ENCODE peak calls at places on chromosomes 12 and 14, in six cellular contexts. One of them, this sample, is unnamed.
A peak's percentile ranks its signal among the peaks of the same experiment; 100 is the strongest.

GRCh38 chr14:103561381-103562134 is 899 bp downstream of the BAG5 start:
- DNase-seq in endodermal cell: peak; percentile 78
- DNase-seq in NCI-H2081: no peak
- DNase-seq in Right ventricle myocardium superior: peak; percentile 39
- DNase-seq in foreskin fibroblast: peak; percentile 37
- DNase-seq in MCF 10A: peak; percentile 31
- DNase-seq in this sample: no peak

GRCh38 chr12:28535216-28535615 is 345.0 kb downstream of the CCDC91 start:
- DNase-seq in endodermal cell: no peak
- DNase-seq in NCI-H2081: no peak
- DNase-seq in Right ventricle myocardium superior: no peak
- DNase-seq in foreskin fibroblast: peak; percentile 59
- DNase-seq in MCF 10A: peak; percentile 31
- DNase-seq in this sample: no peak

GRCh38 chr12:52295663-52296062 is 4.3 kb upstream of the KRT81 start:
- DNase-seq in endodermal cell: peak; percentile 10
- DNase-seq in NCI-H2081: no peak
- DNase-seq in Right ventricle myocardium superior: no peak
- DNase-seq in foreskin fibroblast: no peak
- DNase-seq in MCF 10A: no peak
- DNase-seq in this sample: no peak

GRCh38 chr12:47636908-47637780 is 68.7 kb downstream of the RPAP3 start:
- DNase-seq in endodermal cell: peak; percentile 97
- DNase-seq in NCI-H2081: peak; percentile 14
- DNase-seq in Right ventricle myocardium superior: peak; percentile 59
- DNase-seq in foreskin fibroblast: no peak
- DNase-seq in MCF 10A: peak; percentile 70
- DNase-seq in this sample: peak; percentile 18

GRCh38 chr12:6768385-6769002 is 2.3 kb downstream of the PTMS start:
- DNase-seq in endodermal cell: no peak
- DNase-seq in NCI-H2081: peak; percentile 20
- DNase-seq in Right ventricle myocardium superior: no peak
- DNase-seq in foreskin fibroblast: no peak
- DNase-seq in MCF 10A: peak; percentile 14
- DNase-seq in this sample: no peak

GRCh38 chr14:79011920-79012204 is 841.7 kb downstream of the NRXN3 start:
- DNase-seq in endodermal cell: no peak
- DNase-seq in NCI-H2081: no peak
- DNase-seq in Right ventricle myocardium superior: no peak
- DNase-seq in foreskin fibroblast: no peak
- DNase-seq in MCF 10A: no peak
- DNase-seq in this sample: no peak

GRCh38 chr12:95548539-95549391 is 2.5 kb downstream of the USP44 start:
- DNase-seq in endodermal cell: peak; percentile 92
- DNase-seq in NCI-H2081: peak; percentile 46
- DNase-seq in Right ventricle myocardium superior: peak; percentile 70
- DNase-seq in foreskin fibroblast: peak; percentile 25
- DNase-seq in MCF 10A: no peak
- DNase-seq in this sample: peak; percentile 25

GRCh38 chr14:68884031-68885030 is 91.5 kb upstream of the ZFP36L1 start:
- DNase-seq in endodermal cell: no peak
- DNase-seq in NCI-H2081: peak; percentile 26
- DNase-seq in Right ventricle myocardium superior: peak; percentile 72
- DNase-seq in foreskin fibroblast: peak; percentile 89
- DNase-seq in MCF 10A: peak; percentile 95
- DNase-seq in this sample: no peak

GRCh38 chr14:105333613-105334364 is 19.2 kb downstream of the PACS2 start:
- DNase-seq in endodermal cell: no peak
- DNase-seq in NCI-H2081: no peak
- DNase-seq in Right ventricle myocardium superior: peak; percentile 70
- DNase-seq in foreskin fibroblast: no peak
- DNase-seq in MCF 10A: no peak
- DNase-seq in this sample: no peak

GRCh38 chr12:34396861-34397590 is 374.7 kb downstream of the ALG10 start:
- DNase-seq in endodermal cell: peak; percentile 19
- DNase-seq in NCI-H2081: no peak
- DNase-seq in Right ventricle myocardium superior: peak; percentile 7
- DNase-seq in foreskin fibroblast: no peak
- DNase-seq in MCF 10A: no peak
- DNase-seq in this sample: no peak

GRCh38 chr12:47903151-47903611 is 1.6 kb downstream of the VDR start:
- DNase-seq in endodermal cell: peak; percentile 43
- DNase-seq in NCI-H2081: no peak
- DNase-seq in Right ventricle myocardium superior: no peak
- DNase-seq in foreskin fibroblast: peak; percentile 38
- DNase-seq in MCF 10A: peak; percentile 72
- DNase-seq in this sample: no peak

GRCh38 chr12:96047621-96048211 is 12.3 kb upstream of the LTA4H start:
- DNase-seq in endodermal cell: no peak
- DNase-seq in NCI-H2081: peak; percentile 43
- DNase-seq in Right ventricle myocardium superior: no peak
- DNase-seq in foreskin fibroblast: peak; percentile 32
- DNase-seq in MCF 10A: peak; percentile 94
- DNase-seq in this sample: no peak

GRCh38 chr14:47284283-47284682 is 391.1 kb downstream of the MDGA2 start:
- DNase-seq in endodermal cell: no peak
- DNase-seq in NCI-H2081: no peak
- DNase-seq in Right ventricle myocardium superior: no peak
- DNase-seq in foreskin fibroblast: no peak
- DNase-seq in MCF 10A: no peak
- DNase-seq in this sample: no peak

GRCh38 chr12:104747330-104747729 is 210.8 kb downstream of the SLC41A2 start:
- DNase-seq in endodermal cell: peak; percentile 36
- DNase-seq in NCI-H2081: no peak
- DNase-seq in Right ventricle myocardium superior: no peak
- DNase-seq in foreskin fibroblast: no peak
- DNase-seq in MCF 10A: no peak
- DNase-seq in this sample: no peak

GRCh38 chr12:12387521-12387920 is 30.6 kb downstream of the BORCS5 start:
- DNase-seq in endodermal cell: no peak
- DNase-seq in NCI-H2081: no peak
- DNase-seq in Right ventricle myocardium superior: no peak
- DNase-seq in foreskin fibroblast: peak; percentile 64
- DNase-seq in MCF 10A: peak; percentile 59
- DNase-seq in this sample: no peak

GRCh38 chr14:35285168-35285990 is 6.8 kb upstream of the PSMA6 start:
- DNase-seq in endodermal cell: no peak
- DNase-seq in NCI-H2081: no peak
- DNase-seq in Right ventricle myocardium superior: no peak
- DNase-seq in foreskin fibroblast: peak; percentile 21
- DNase-seq in MCF 10A: no peak
- DNase-seq in this sample: no peak

GRCh38 chr12:5889381-5890047 is 55.5 kb downstream of the ANO2 start:
- DNase-seq in endodermal cell: peak; percentile 85
- DNase-seq in NCI-H2081: no peak
- DNase-seq in Right ventricle myocardium superior: no peak
- DNase-seq in foreskin fibroblast: no peak
- DNase-seq in MCF 10A: no peak
- DNase-seq in this sample: no peak

GRCh38 chr12:121001060-121001459 is 15.2 kb downstream of the C12orf43 start:
- DNase-seq in endodermal cell: no peak
- DNase-seq in NCI-H2081: no peak
- DNase-seq in Right ventricle myocardium superior: no peak
- DNase-seq in foreskin fibroblast: no peak
- DNase-seq in MCF 10A: no peak
- DNase-seq in this sample: no peak

GRCh38 chr12:25775968-25776367 is 182.5 kb upstream of the RASSF8 start:
- DNase-seq in endodermal cell: peak; percentile 50
- DNase-seq in NCI-H2081: no peak
- DNase-seq in Right ventricle myocardium superior: no peak
- DNase-seq in foreskin fibroblast: peak; percentile 75
- DNase-seq in MCF 10A: no peak
- DNase-seq in this sample: no peak

GRCh38 chr12:51021694-51022093 is 4.5 kb downstream of the SLC11A2 start:
- DNase-seq in endodermal cell: no peak
- DNase-seq in NCI-H2081: no peak
- DNase-seq in Right ventricle myocardium superior: no peak
- DNase-seq in foreskin fibroblast: no peak
- DNase-seq in MCF 10A: no peak
- DNase-seq in this sample: no peak

GRCh38 chr14:67583711-67584644 is 16.1 kb downstream of the PIGH start:
- DNase-seq in endodermal cell: peak; percentile 77
- DNase-seq in NCI-H2081: peak; percentile 45
- DNase-seq in Right ventricle myocardium superior: no peak
- DNase-seq in foreskin fibroblast: peak; percentile 30
- DNase-seq in MCF 10A: peak; percentile 66
- DNase-seq in this sample: peak; percentile 28

GRCh38 chr12:113399490-113399889 is 4.2 kb downstream of the SDS start:
- DNase-seq in endodermal cell: no peak
- DNase-seq in NCI-H2081: no peak
- DNase-seq in Right ventricle myocardium superior: no peak
- DNase-seq in foreskin fibroblast: no peak
- DNase-seq in MCF 10A: no peak
- DNase-seq in this sample: no peak

This sample was measured in effector memory CD8-positive, alpha-beta T cell.